ENCODE peak calls at places on chromosomes 6 and 20, in seven cellular contexts. C is prostate gland; G is CD8-positive, alpha-beta T cell; T is transverse colon; K is cardiac muscle cell; E is uterus; A is GM23338. Y is an unnamed sample. For H3K4me1, the result is how much of the 10 kb centered on the place peaks cover.

GRCh38 chr20:17683218-17684076 is 1.4 kb upstream of the RRBP1 start:
- DNase-seq in C (no peak), G (no peak), T (no peak), K (no peak), E (no peak), A (no peak), Y (no peak)

GRCh38 chr6:32692019-32692418 is 25.6 kb upstream of the HLA-DQB1 start:
- DNase-seq in C (peak), G (peak), T (peak), K (peak), E (no peak), A (peak), Y (no peak)

GRCh38 chr20:45450097-45450818 is 19.3 kb upstream of the WFDC2 start:
- DNase-seq in C (no peak), G (no peak), T (peak), K (peak), E (no peak), A (peak), Y (no peak)

GRCh38 chr20:50446351-50447101 is 63.7 kb upstream of the PTPN1 start:
- DNase-seq in C (no peak), G (no peak), T (peak), K (no peak), E (no peak), A (no peak), Y (no peak)

GRCh38 chr6:85580878-85581267 is 12.8 kb downstream of the SNX14 start:
- DNase-seq in C (no peak), G (no peak), T (no peak), K (peak), E (no peak), A (peak), Y (no peak)

GRCh38 chr6:158737710-158738615 is 81.2 kb downstream of the EZR start:
- DNase-seq in C (peak), G (no peak), T (peak), K (peak), E (no peak), A (no peak), Y (no peak)

GRCh38 chr20:34562643-34563042 is 4.1 kb downstream of the MAP1LC3A start:
- DNase-seq in C (no peak), G (no peak), T (no peak), K (peak), E (no peak), A (peak), Y (peak)

GRCh38 chr6:6736753-6737654 is 148.5 kb downstream of the LY86 start:
- DNase-seq in C (no peak), G (no peak), T (peak), K (peak), E (peak), A (peak), Y (no peak)

GRCh38 chr6:130810307-130811030 is 16.7 kb upstream of the SMLR1 start:
- DNase-seq in C (no peak), G (no peak), T (no peak), K (peak), E (no peak), A (peak), Y (no peak)

GRCh38 chr6:130811932-130812331 is 15.3 kb upstream of the SMLR1 start:
- DNase-seq in C (no peak), G (no peak), T (no peak), K (no peak), E (no peak), A (no peak), Y (peak)

GRCh38 chr6:130815200-130816071 is 11.8 kb upstream of the SMLR1 start:
- DNase-seq in C (no peak), G (no peak), T (no peak), K (no peak), E (no peak), A (no peak), Y (no peak)

GRCh38 chr6:130814506-130814905 is 12.7 kb upstream of the SMLR1 start:
- DNase-seq in C (no peak), G (no peak), T (no peak), K (no peak), E (no peak), A (no peak), Y (no peak)
- H3K27ac ChIP-seq in C (no peak), G (no peak), T (no peak), K (no peak), E (no peak), A (no peak), Y (no peak)

GRCh38 chr6:16305788-16306187 is 67.4 kb downstream of the GMPR start:
- DNase-seq in C (no peak), G (no peak), T (no peak), K (no peak), E (no peak), A (no peak), Y (no peak)
- H3K4me3 ChIP-seq in C (no peak), G (no peak), T (no peak), K (no peak), E (no peak), A (no peak), Y (no peak)

GRCh38 chr6:89566930-89567634 is 71.5 kb downstream of the LYRM2 start:
- DNase-seq in C (no peak), G (no peak), T (no peak), K (no peak), E (no peak), A (peak), Y (no peak)
- H3K4me1 ChIP-seq in C (under half), G (under half), T (under half), K (under half), E (under half), A (under half), Y (under half)

DNA sequence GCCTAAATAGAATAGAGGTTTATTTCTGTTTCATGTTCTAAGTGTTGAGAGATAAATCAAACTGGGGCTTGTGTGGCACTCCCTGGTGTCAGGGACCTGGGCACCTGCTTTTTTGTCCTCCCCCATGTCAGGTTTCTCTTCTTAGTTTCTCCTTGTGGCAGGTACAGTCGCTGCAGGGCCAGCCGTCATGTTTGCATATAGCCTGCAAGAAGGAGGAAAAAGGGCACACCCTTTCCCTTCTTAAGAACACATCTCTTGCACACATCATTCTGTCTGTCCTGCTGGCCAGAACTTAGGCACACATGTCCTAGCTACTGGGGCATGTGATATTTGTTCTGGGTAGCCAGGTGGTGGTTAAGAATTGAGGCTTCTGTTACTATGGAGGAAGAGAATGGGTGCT is 27.9 kb downstream of the CDC5L start:
- DNase-seq in C (no peak), G (no peak), T (peak), K (no peak), E (no peak), A (peak), Y (no peak)
- H3K27ac ChIP-seq in C (no peak), G (no peak), T (no peak), K (no peak), E (no peak), A (no peak), Y (no peak)

Y was measured in SJSA1.